ENCODE peak calls at places on chromosomes 2 and 18, in eight cellular contexts. O is HEK293T; Z is activated naive CD8-positive, alpha-beta T cell treated with anti-CD3 and anti-CD28 coated beads, Interleukin-2, amount 10 ng/mL, durations not matched to agents 7 days and 5 days; G is NB4; P is neural crest cell; A is colonic mucosa; M is neuronal stem cell; I is suprapubic skin. V is an unnamed sample.
A peak's percentile ranks its signal among the peaks of the same experiment; 100 is the strongest.

GRCh38 chr2:133484106-133484505 is 84.2 kb downstream of the NCKAP5 start:
- DNase-seq in O (no peak), M (no peak), P (no peak), Z (no peak), G (no peak), I (no peak), A (no peak), V (no peak)

GRCh38 chr2:72077702-72078169 is 69.9 kb downstream of the CYP26B1 start:
- DNase-seq in I (no peak), G (no peak), M (no peak), Z (no peak), O (no peak), A (no peak), P (no peak), V (no peak)

GRCh38 chr18:53527365-53527764 is 697.1 kb downstream of the MBD2 start:
- DNase-seq in G (no peak), O (no peak), A (no peak), P (no peak), M (no peak), Z (no peak), I (no peak), V (no peak)

GRCh38 chr2:121816797-121817196 is 61.3 kb downstream of the TSN start:
- DNase-seq in P (no peak), Z (no peak), A (no peak), M (no peak), I (no peak), O (no peak), G (no peak), V (no peak)

GRCh38 chr2:36433311-36434217 is 78.0 kb downstream of the CRIM1 start:
- DNase-seq in I (no peak), A (peak; percentile 42), Z (no peak), P (no peak), O (no peak), G (no peak), M (no peak), V (no peak)

GRCh38 chr18:23106575-23106974 is 28.7 kb upstream of the CABLES1 start:
- DNase-seq in P (no peak), A (peak; percentile 75), Z (no peak), I (no peak), O (peak; percentile 55), M (no peak), G (peak; percentile 65), V (peak; percentile 83)

GRCh38 chr2:173715483-173715882 is 249.7 kb downstream of the SP3 start:
- DNase-seq in G (no peak), P (no peak), O (no peak), Z (no peak), M (no peak), I (no peak), A (no peak), V (peak; percentile 29)

GRCh38 chr2:88753833-88754584 is 62.5 kb downstream of the RPIA start:
- DNase-seq in G (no peak), Z (peak; percentile 36), O (no peak), P (no peak), A (no peak), I (no peak), M (no peak), V (no peak)

GRCh38 chr2:190182071-190182524 is 119.6 kb upstream of the MSTN start:
- DNase-seq in G (peak; percentile 8), Z (no peak), M (no peak), A (no peak), O (no peak), P (no peak), I (no peak), V (no peak)

GRCh38 chr2:212711851-212712250 is 173.2 kb upstream of the ERBB4 start:
- DNase-seq in M (no peak), O (no peak), G (no peak), P (no peak), I (no peak), Z (no peak), A (no peak), V (peak; percentile 67)

GRCh38 chr2:241933175-241933911 is 63.8 kb downstream of the RTP5 start:
- DNase-seq in M (no peak), Z (peak; percentile 15), P (no peak), G (no peak), O (peak; percentile 37), I (no peak), A (peak; percentile 36), V (no peak)

GRCh38 chr2:219254590-219255219 is 987 bp upstream of the TUBA4A start:
- DNase-seq in G (peak; percentile 79), Z (peak; percentile 48), P (no peak), A (no peak), M (no peak), O (no peak), I (no peak), V (no peak)

GRCh38 chr2:202054716-202055115 is 18.3 kb upstream of the KIAA2012 start:
- DNase-seq in Z (no peak), A (no peak), O (no peak), P (no peak), G (no peak), M (no peak), I (no peak), V (no peak)